ENCODE peak calls at places on chromosome 7, in ten cellular contexts. L is transverse colon, Y is Peyer's patch, G is A549, F is GM12891, J is right lobe of liver, D is spleen, P is H54, M is vagina, S is tibial nerve. I is an unnamed sample.

GRCh38 chr7:50367098-50367497 is 62.6 kb downstream of the IKZF1 start:
- DNase-seq in L (no peak), Y (no peak), G (no peak), F (no peak), J (no peak), D (no peak), P (no peak), M (no peak), S (no peak), I (no peak)

GRCh38 chr7:92731327-92732063 is 104.9 kb downstream of the CDK6 start:
- DNase-seq in L (no peak), Y (no peak), G (no peak), F (no peak), J (no peak), D (no peak), P (no peak), M (no peak), S (no peak), I (no peak)

GRCh38 chr7:107815254-107815882 is 12.3 kb upstream of the SLC26A3 start:
- DNase-seq in L (no peak), Y (no peak), G (no peak), F (peak; percentile 6), J (no peak), D (no peak), P (no peak), M (no peak), S (no peak), I (no peak)

GRCh38 chr7:131655447-131655846 is 99.0 kb upstream of the PODXL start:
- DNase-seq in L (no peak), Y (no peak), G (no peak), F (no peak), J (no peak), D (no peak), P (no peak), M (no peak), S (no peak), I (no peak)

GRCh38 chr7:130917669-130918128 is 183.7 kb upstream of the KLF14 start:
- DNase-seq in L (no peak), Y (no peak), G (peak; percentile 64), F (no peak), J (no peak), D (no peak), P (no peak), M (no peak), S (no peak), I (no peak)

GRCh38 chr7:27245124-27245797 is 2.7 kb downstream of the EVX1 start:
- DNase-seq in L (no peak), Y (no peak), G (no peak), F (no peak), J (no peak), D (no peak), P (no peak), M (no peak), S (no peak), I (no peak)

GRCh38 chr7:41881313-41882130 is 178.6 kb upstream of the INHBA start:
- DNase-seq in L (peak; percentile 46), Y (peak; percentile 81), G (no peak), F (peak; percentile 52), J (peak; percentile 67), D (peak; percentile 93), P (no peak), M (no peak), S (peak; percentile 35), I (peak; percentile 52)

GRCh38 chr7:31850601-31851000 is 163.6 kb downstream of the PPP1R17 start:
- DNase-seq in L (no peak), Y (no peak), G (no peak), F (no peak), J (no peak), D (no peak), P (no peak), M (no peak), S (no peak), I (no peak)

GRCh38 chr7:23334482-23335056 is 35.4 kb downstream of the MALSU1 start:
- DNase-seq in L (no peak), Y (no peak), G (peak; percentile 98), F (no peak), J (no peak), D (no peak), P (peak; percentile 77), M (no peak), S (peak; percentile 23), I (no peak)
- TF ChIP-seq POLR2A in L (no peak), Y (no peak), G (no peak), F (no peak), J (no peak), D (no peak), P (no peak), M (no peak), S (no peak), I (no peak)

DNA sequence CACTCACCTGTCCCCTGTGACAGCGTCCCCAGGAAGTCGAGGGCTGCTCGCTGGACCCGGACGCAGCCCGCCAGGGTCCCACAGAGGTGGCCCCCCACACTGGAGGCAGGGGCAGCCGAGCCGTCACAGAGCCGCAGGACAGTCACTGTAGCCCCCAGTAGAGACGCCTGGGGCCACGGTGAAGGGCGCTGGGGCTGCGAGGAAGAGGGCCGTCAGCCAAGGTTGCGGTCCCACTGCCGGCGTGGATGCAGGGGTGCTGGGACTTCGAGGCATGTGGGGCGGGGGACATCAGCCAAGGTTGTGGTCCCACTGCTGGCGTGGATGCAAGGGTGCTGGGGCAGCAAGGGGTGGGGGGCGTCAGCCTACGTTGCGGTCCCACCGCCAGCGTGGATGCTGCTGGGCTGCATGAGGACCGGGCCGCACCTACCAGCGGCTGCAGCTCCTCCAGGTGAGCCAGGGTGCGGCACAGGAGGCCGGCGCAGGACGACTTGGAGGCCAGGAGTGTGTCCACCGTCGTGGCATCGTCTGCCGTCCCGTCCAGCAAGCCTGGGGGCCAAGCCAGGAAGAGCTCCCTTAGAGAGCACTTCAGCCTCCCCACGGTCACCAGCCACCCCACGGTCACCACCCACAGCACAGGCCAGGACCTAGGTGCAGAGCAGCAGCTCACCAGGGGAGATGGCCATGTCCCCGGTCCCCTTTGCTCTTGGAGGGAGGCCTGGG is 13.9 kb downstream of the BRAT1 start:
- DNase-seq in L (peak; percentile 5), Y (peak; percentile 8), G (no peak), F (peak; percentile 15), J (no peak), D (no peak), P (peak; percentile 10), M (no peak), S (no peak), I (no peak)
- TF ChIP-seq POLR2A in L (no peak), Y (no peak), G (no peak), F (no peak), J (no peak), D (no peak), P (no peak), M (no peak), S (no peak), I (no peak)

GRCh38 chr7:102890292-102890970 is 22.4 kb upstream of the LRRC17 start:
- DNase-seq in L (no peak), Y (no peak), G (no peak), F (no peak), J (no peak), D (no peak), P (peak; percentile 22), M (no peak), S (no peak), I (no peak)
- TF ChIP-seq POLR2A in L (no peak), Y (no peak), G (no peak), F (no peak), J (no peak), D (no peak), P (no peak), M (no peak), S (no peak), I (no peak)

GRCh38 chr7:149497467-149498261 is at the start of gene ZNF746:
- DNase-seq in L (peak; percentile 85), Y (peak; percentile 77), G (peak; percentile 84), F (peak; percentile 97), J (peak; percentile 91), D (peak; percentile 98), P (peak; percentile 92), M (no peak), S (peak; percentile 44), I (peak; percentile 88)
- TF ChIP-seq POLR2A in L (no peak), Y (no peak), G (peak; percentile 58), F (no peak), J (peak; percentile 84), D (peak; percentile 33), P (peak; percentile 78), M (peak; percentile 28), S (peak; percentile 53), I (peak; percentile 61)

DNA sequence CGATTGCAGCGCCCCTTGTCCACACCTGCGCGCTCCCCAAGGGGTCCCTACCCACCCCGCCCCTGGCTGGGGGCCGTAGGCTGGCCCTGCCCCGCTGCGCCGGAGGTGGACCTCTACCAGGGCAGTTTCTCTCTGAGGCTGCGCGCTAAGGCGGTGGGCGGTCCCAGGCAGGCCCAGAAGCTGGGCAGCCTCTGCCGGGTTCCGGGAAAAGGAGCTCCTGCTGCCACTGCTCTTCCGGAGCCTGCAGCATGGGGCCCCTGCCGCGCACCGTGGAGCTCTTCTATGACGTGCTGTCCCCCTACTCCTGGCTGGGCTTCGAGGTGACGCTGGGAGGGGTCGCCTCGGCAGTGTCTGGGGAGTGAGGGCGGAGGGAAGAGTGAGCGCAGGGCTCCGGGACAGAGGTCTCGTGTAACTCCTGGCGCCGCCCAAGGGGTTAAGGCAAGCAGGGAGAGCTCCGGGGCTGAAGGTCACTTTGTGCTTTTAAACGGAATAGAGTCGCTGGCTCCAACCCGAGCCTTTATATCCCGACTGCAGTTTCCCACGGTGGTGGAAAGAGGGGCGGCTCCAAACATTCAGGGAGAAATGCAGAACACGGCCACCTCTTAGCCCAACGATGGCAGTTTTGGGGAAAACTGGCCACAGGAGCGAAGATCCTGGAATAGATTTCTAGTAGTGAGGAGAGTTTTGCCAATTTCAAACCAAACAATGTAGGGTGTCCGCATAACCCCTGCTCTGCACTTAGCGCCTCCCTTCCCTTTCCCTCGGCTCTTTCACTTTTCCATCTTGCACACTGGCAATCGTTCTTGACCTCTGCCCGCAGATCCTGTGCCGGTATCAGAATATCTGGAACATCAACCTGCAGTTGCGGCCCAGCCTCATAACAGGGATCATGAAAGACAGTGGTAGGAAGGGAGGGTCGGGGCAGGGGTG is at the start of gene GSTK1:
- DNase-seq in L (peak; percentile 89), Y (peak; percentile 82), G (peak; percentile 64), F (peak; percentile 80), J (peak; percentile 95), D (peak; percentile 97), P (peak; percentile 87), M (no peak), S (peak; percentile 70), I (peak; percentile 82)
- TF ChIP-seq POLR2A in L (peak; percentile 92), Y (peak; percentile 90), G (peak; percentile 98), F (peak; percentile 85), J (peak; percentile 90), D (no peak), P (peak; percentile 98), M (peak; percentile 69), S (peak; percentile 72), I (peak; percentile 94)

I was measured in GM12892.